ENCODE peak calls at places on chromosomes 16 and 17, in eight cellular contexts. V, C, N, I, Z, E, B and Y are unnamed samples. For H3K4me1, the result is how much of the 10 kb centered on the place peaks cover.

GRCh38 chr17:39920218-39921210 is 2.1 kb upstream of the GSDMB start:
- DNase-seq in C (no peak), I (peak), Z (no peak), N (no peak), B (no peak), E (no peak), V (no peak), Y (no peak)

GRCh38 chr16:79168321-79168720 is 432.2 kb downstream of the MAF start:
- DNase-seq in V (no peak), C (no peak), Z (no peak), E (no peak), N (no peak), B (no peak), I (no peak), Y (no peak)

GRCh38 chr16:88413631-88414030 is 30.9 kb downstream of the ZNF469 start:
- DNase-seq in E (no peak), N (no peak), I (no peak), B (no peak), V (no peak), C (no peak), Z (no peak), Y (no peak)

GRCh38 chr16:61836804-61837398 is 199.3 kb downstream of the CDH8 start:
- DNase-seq in I (no peak), V (no peak), Z (no peak), C (no peak), B (no peak), E (no peak), N (no peak), Y (no peak)

GRCh38 chr17:53924530-53925455 is 102.1 kb downstream of the KIF2B start:
- DNase-seq in E (no peak), Z (no peak), I (peak), C (no peak), N (no peak), B (no peak), V (no peak), Y (no peak)

GRCh38 chr17:79926308-79927135 is 87.3 kb upstream of the CBX4 start:
- DNase-seq in Z (no peak), N (no peak), V (no peak), E (peak), C (no peak), B (no peak), I (no peak), Y (no peak)

GRCh38 chr16:14071576-14072271 is 605 bp downstream of the MRTFB start:
- DNase-seq in I (no peak), Z (no peak), V (no peak), B (no peak), C (no peak), N (peak), E (peak), Y (peak)

GRCh38 chr16:20129375-20129774 is 55.7 kb upstream of the GPR139 start:
- DNase-seq in N (no peak), B (no peak), Z (no peak), C (no peak), I (no peak), V (no peak), E (no peak), Y (no peak)

GRCh38 chr17:50839591-50840310 is 4.4 kb downstream of the WFIKKN2 start:
- DNase-seq in V (no peak), C (no peak), B (no peak), N (peak), Z (no peak), I (no peak), E (peak), Y (no peak)

GRCh38 chr16:38941-39892 is 14.2 kb downstream of the POLR3K start:
- DNase-seq in N (no peak), I (peak), V (no peak), B (peak), E (no peak), C (peak), Z (no peak), Y (no peak)

GRCh38 chr16:35011-35775 is 18.2 kb downstream of the POLR3K start:
- DNase-seq in C (no peak), N (no peak), I (no peak), V (no peak), B (no peak), Z (no peak), E (no peak), Y (no peak)

GRCh38 chr16:86581458-86581857 is 3.1 kb downstream of the FOXL1 start:
- DNase-seq in I (no peak), E (no peak), B (no peak), Z (no peak), C (no peak), V (no peak), N (no peak), Y (no peak)

GRCh38 chr16:84728853-84729424 is 29.1 kb downstream of the USP10 start:
- DNase-seq in C (no peak), B (no peak), V (no peak), E (no peak), Z (no peak), I (no peak), N (no peak), Y (no peak)

GRCh38 chr17:45433136-45433535 is 466 bp upstream of the ARHGAP27 start:
- DNase-seq in E (peak), C (no peak), I (no peak), N (no peak), Z (no peak), V (no peak), B (no peak), Y (no peak)

GRCh38 chr16:87541004-87541881 is 48.4 kb upstream of the ZCCHC14 start:
- DNase-seq in V (peak), N (no peak), B (no peak), I (peak), C (peak), Z (no peak), E (no peak), Y (no peak)

GRCh38 chr16:49015189-49015540 is 266.5 kb downstream of the CBLN1 start:
- DNase-seq in N (no peak), Z (no peak), I (no peak), V (no peak), C (no peak), E (no peak), B (no peak), Y (no peak)

GRCh38 chr16:6375471-6376075 is 957.1 kb upstream of the RBFOX1 start:
- DNase-seq in V (no peak), C (no peak), I (peak), Z (no peak), N (no peak), E (no peak), B (no peak), Y (no peak)

GRCh38 chr17:22703204-22703603 is 1010.9 kb downstream of the KCNJ18 start:
- DNase-seq in E (no peak), B (no peak), I (no peak), N (no peak), V (no peak), C (no peak), Z (no peak), Y (no peak)

GRCh38 chr16:81444448-81445121 is at the start of gene CMIP:
- DNase-seq in N (peak), I (peak), E (peak), V (peak), B (peak), Z (peak), C (peak), Y (no peak)

GRCh38 chr16:81445926-81446317 is 1.3 kb downstream of the CMIP start:
- DNase-seq in N (no peak), C (peak), E (no peak), B (no peak), Z (no peak), V (no peak), I (no peak), Y (no peak)

GRCh38 chr16:81446318-81447275 is 2.0 kb downstream of the CMIP start:
- DNase-seq in E (no peak), C (peak), B (peak), I (peak), V (no peak), Z (no peak), N (peak), Y (peak)

GRCh38 chr16:81443688-81444447 is 740 bp upstream of the CMIP start:
- DNase-seq in E (peak), Z (peak), I (no peak), V (peak), C (peak), B (no peak), N (peak), Y (no peak)

GRCh38 chr16:81445143-81445922 is 725 bp downstream of the CMIP start:
- DNase-seq in V (peak), C (no peak), Z (peak), N (no peak), B (no peak), I (peak), E (peak), Y (no peak)
- TF ChIP-seq CTCF in V (peak), C (no peak), Z (no peak), N (no peak), B (no peak), I (peak), E (no peak), Y (peak)

GRCh38 chr16:9844361-9844760 is 337.9 kb downstream of the GRIN2A start:
- DNase-seq in V (no peak), C (no peak), I (no peak), N (no peak), Z (no peak), E (no peak), B (no peak), Y (no peak)

GRCh38 chr16:9843424-9844013 is 338.7 kb downstream of the GRIN2A start:
- DNase-seq in V (no peak), B (no peak), N (no peak), I (no peak), Z (no peak), E (no peak), C (no peak), Y (no peak)

GRCh38 chr16:9847146-9847545 is 335.1 kb downstream of the GRIN2A start:
- DNase-seq in N (no peak), I (no peak), Z (no peak), V (no peak), E (no peak), C (no peak), B (no peak), Y (no peak)

GRCh38 chr16:9845661-9846361 is 336.4 kb downstream of the GRIN2A start:
- DNase-seq in N (no peak), V (no peak), C (no peak), B (no peak), I (no peak), E (no peak), Z (no peak), Y (peak)

GRCh38 chr16:9846362-9847099 is 335.7 kb downstream of the GRIN2A start:
- DNase-seq in I (no peak), B (no peak), E (no peak), V (no peak), N (no peak), C (no peak), Z (no peak), Y (no peak)
- H3K27ac ChIP-seq in I (peak), B (no peak), E (no peak), V (no peak), N (no peak), C (no peak), Z (no peak), Y (peak)

GRCh38 chr16:67128417-67128816 is 18.7 kb downstream of the PHAF1 start:
- DNase-seq in C (no peak), B (no peak), I (no peak), Z (no peak), E (no peak), V (no peak), N (no peak), Y (no peak)
- H3K4me1 ChIP-seq in C (under half), B (under half), I (under half), Z (under half), E (under half), V (under half), N (under half), Y (under half)

DNA sequence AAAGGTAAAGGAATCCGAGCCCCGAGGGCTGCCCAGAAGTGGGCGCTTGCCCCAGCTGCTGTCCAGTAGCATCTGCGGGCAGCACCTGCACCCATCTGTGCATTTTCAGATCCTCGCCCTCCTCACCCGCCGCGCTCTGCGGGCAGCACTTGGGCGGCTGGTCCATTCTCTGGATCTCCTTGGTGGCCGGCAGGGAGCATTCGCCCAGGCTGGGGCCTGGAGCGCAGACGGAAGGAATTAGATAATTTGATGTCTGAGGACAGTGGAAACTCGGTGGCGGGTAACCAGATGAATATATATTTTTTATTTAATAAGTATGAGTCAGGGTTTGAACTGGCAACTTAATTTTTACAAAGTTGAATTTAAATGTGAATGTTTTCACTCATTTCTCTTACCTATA is 88.5 kb downstream of the NPIPB11 start:
- DNase-seq in N (no peak), B (no peak), C (no peak), I (no peak), Z (no peak), V (no peak), E (no peak), Y (no peak)
- TF ChIP-seq CTCF in N (no peak), B (no peak), C (no peak), I (peak), Z (no peak), V (no peak), E (no peak), Y (no peak)

DNA sequence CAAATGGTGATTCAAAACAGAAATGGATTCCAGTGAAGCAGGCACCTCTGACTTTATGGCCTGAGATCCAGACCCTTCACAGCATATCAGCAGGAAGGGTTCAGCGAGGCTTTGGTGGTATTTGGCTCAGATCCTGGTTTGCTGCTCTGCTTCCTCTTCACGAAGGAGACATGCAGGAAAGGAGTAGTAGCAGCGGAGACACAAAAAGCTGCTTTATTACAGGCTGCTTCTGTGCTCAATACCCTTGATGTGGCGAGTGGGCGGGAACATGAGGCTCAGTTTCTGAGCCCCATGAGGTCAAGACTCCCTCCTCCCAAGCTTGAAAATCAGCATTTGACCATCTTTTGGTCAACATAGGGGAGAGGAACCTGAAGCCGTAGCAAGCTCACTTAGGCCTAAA is 213.3 kb upstream of the AXIN2 start:
- DNase-seq in N (no peak), E (no peak), B (no peak), Z (no peak), I (no peak), V (no peak), C (no peak), Y (no peak)
- H3K27ac ChIP-seq in N (no peak), E (no peak), B (no peak), Z (no peak), I (no peak), V (no peak), C (no peak), Y (no peak)

GRCh38 chr16:22386976-22387375 is 12.6 kb upstream of the CDR2 start:
- DNase-seq in E (no peak), N (no peak), V (no peak), Z (no peak), B (no peak), I (no peak), C (no peak), Y (no peak)
- H3K4me1 ChIP-seq in E (under half), N (under half), V (under half), Z (under half), B (under half), I (under half), C (under half), Y (under half)

DNA sequence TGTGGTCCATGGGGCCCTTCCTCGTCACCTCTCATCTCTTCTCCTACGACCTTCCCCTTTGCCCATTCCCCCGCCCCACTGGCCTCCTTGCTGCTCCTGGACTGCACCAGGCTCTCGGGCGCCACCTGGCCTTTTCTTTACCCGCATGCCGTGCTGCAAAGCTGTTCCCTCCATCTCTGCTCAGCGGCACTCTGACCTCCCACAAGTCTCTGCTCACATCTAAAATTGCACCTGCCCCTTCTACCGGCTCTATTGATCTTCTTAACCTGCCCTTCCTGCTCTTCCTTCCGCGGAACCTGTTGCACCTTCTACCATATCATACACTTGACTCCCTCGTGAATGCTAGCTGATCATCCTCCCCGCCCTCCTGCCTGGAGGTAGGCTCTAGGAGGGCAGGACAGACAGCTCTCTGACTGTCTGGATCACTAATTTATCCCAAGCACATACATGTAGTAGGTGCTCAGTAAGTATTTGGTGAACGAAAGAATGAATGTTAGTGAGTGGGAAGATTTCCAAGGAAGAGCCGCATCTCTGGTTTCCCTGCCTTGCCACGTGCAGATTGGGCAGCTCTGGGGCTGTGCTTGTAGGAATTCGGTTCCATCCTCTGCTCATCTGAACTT is 17.3 kb downstream of the DNAH17 start:
- DNase-seq in C (no peak), I (no peak), V (no peak), N (no peak), E (no peak), B (no peak), Z (no peak), Y (no peak)
- TF ChIP-seq CTCF in C (peak), I (no peak), V (no peak), N (no peak), E (no peak), B (no peak), Z (no peak), Y (peak)

GRCh38 chr17:28612936-28613872 is 781 bp downstream of the RSKR start:
- DNase-seq in Z (no peak), V (no peak), E (no peak), N (no peak), I (peak), B (no peak), C (peak), Y (no peak)

GRCh38 chr17:28615260-28615940 is 1.4 kb upstream of the RSKR start:
- DNase-seq in V (no peak), E (no peak), Z (no peak), C (no peak), N (no peak), B (no peak), I (no peak), Y (no peak)

GRCh38 chr17:28612531-28612930 is 1.5 kb downstream of the RSKR start:
- DNase-seq in V (no peak), E (no peak), B (no peak), N (no peak), C (no peak), I (no peak), Z (no peak), Y (no peak)

GRCh38 chr17:28616281-28616680 is 2.3 kb upstream of the RSKR start:
- DNase-seq in V (no peak), E (no peak), Z (no peak), N (no peak), I (no peak), B (no peak), C (no peak), Y (no peak)

GRCh38 chr17:28613916-28614315 is at the start of gene RSKR:
- DNase-seq in I (no peak), B (no peak), C (no peak), E (no peak), Z (no peak), N (no peak), V (no peak), Y (no peak)
- H3K27ac ChIP-seq in I (no peak), B (no peak), C (no peak), E (no peak), Z (no peak), N (no peak), V (no peak), Y (no peak)

GRCh38 chr16:8631373-8631772 is 9.9 kb downstream of the METTL22 start:
- DNase-seq in C (no peak), Z (no peak), E (no peak), B (no peak), I (no peak), V (no peak), N (no peak), Y (no peak)

GRCh38 chr16:8628981-8629725 is 7.7 kb downstream of the METTL22 start:
- DNase-seq in I (no peak), C (no peak), E (no peak), B (no peak), Z (no peak), V (no peak), N (no peak), Y (no peak)

GRCh38 chr16:8630205-8630953 is 8.9 kb downstream of the METTL22 start:
- DNase-seq in B (no peak), Z (no peak), E (no peak), C (no peak), N (no peak), I (no peak), V (no peak), Y (no peak)

GRCh38 chr16:8632675-8633182 is 11.2 kb downstream of the METTL22 start:
- DNase-seq in E (no peak), V (no peak), Z (peak), I (no peak), N (peak), C (peak), B (no peak), Y (no peak)

DNA sequence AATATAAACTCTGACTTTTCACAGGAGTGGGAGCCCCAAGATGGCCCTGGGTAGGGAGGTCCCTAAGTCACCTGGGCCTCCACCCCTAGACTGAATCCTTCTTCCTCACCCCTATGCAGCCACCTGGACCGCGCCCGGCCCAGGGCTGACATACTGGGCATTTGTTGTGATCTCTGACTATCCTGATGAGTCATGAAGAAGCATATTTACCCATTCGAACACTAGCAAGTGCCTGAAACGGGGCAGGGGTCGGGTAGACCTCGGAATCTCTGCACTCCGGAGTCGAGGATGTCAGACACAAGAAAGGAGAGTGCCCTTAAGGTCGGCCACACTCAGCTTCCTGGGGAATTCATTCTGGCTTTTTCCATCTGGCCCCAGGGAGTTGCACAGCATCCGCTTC is 10.3 kb downstream of the METTL22 start:
- DNase-seq in Z (no peak), E (no peak), V (no peak), I (no peak), C (no peak), B (no peak), N (no peak), Y (no peak)
- H3K4me1 ChIP-seq in Z (under half), E (under half), V (under half), I (under half), C (under half), B (under half), N (under half), Y (under half)